ENCODE peak calls at places on chromosomes 13 and 19, in eight cellular contexts. C is pancreas; A is NCI-H1105; H is RPMI7951; L is upper lobe of right lung; R is WTC11; M is stimulated activated CD4-positive, alpha-beta T cell treated with anti-CD3 and anti-CD28 coated beads, Interleukin-2, amount 100 ng/mL, for 48 hours; O is iris pigment epithelial cell. I is an unnamed sample.

GRCh38 chr19:21571316-21571715 is 65.9 kb downstream of the ZNF429 start:
- DNase-seq in C (no peak), A (no peak), H (no peak), L (no peak), R (no peak), M (no peak), O (no peak), I (no peak)

GRCh38 chr19:56930647-56931592 is 90.4 kb upstream of the PEG3 start:
- DNase-seq in C (no peak), A (no peak), H (no peak), L (no peak), R (no peak), M (no peak), O (no peak), I (no peak)

GRCh38 chr19:45952691-45953505 is 20.8 kb downstream of the NOVA2 start:
- DNase-seq in C (peak), A (no peak), H (peak), L (no peak), R (peak), M (peak), O (peak), I (peak)

GRCh38 chr13:33355470-33355869 is 69.9 kb upstream of the STARD13 start:
- DNase-seq in C (no peak), A (no peak), H (no peak), L (no peak), R (no peak), M (no peak), O (peak), I (no peak)

GRCh38 chr13:97256343-97256783 is 34.2 kb downstream of the MBNL2 start:
- DNase-seq in C (peak), A (no peak), H (peak), L (no peak), R (no peak), M (no peak), O (peak), I (peak)

GRCh38 chr13:23723463-23723862 is 153.3 kb downstream of the TNFRSF19 start:
- DNase-seq in C (no peak), A (no peak), H (peak), L (no peak), R (no peak), M (no peak), O (no peak), I (peak)

GRCh38 chr13:31755211-31755610 is 15.9 kb downstream of the RXFP2 start:
- DNase-seq in C (no peak), A (no peak), H (no peak), L (no peak), R (no peak), M (no peak), O (no peak), I (peak)

GRCh38 chr19:36041831-36042230 is 9.2 kb upstream of the CLIP3 start:
- DNase-seq in C (no peak), A (no peak), H (peak), L (no peak), R (no peak), M (no peak), O (peak), I (peak)

GRCh38 chr19:1933942-1934341 is 7.0 kb upstream of the CSNK1G2 start:
- DNase-seq in C (no peak), A (no peak), H (no peak), L (no peak), R (no peak), M (no peak), O (no peak), I (no peak)

GRCh38 chr13:30580852-30581502 is 36.7 kb upstream of the USPL1 start:
- DNase-seq in C (peak), A (no peak), H (peak), L (no peak), R (no peak), M (no peak), O (no peak), I (no peak)

GRCh38 chr19:29927944-29928669 is 13.9 kb upstream of the URI1 start:
- DNase-seq in C (no peak), A (no peak), H (peak), L (no peak), R (peak), M (no peak), O (no peak), I (no peak)

GRCh38 chr19:816500-816857 is 5.3 kb downstream of the PLPPR3 start:
- DNase-seq in C (no peak), A (no peak), H (no peak), L (no peak), R (no peak), M (no peak), O (no peak), I (no peak)

GRCh38 chr19:33872445-33873320 is 76.0 kb downstream of the KCTD15 start:
- DNase-seq in C (no peak), A (no peak), H (peak), L (no peak), R (no peak), M (no peak), O (no peak), I (peak)

GRCh38 chr13:108214511-108215383 is 589 bp downstream of the LIG4 start:
- DNase-seq in C (no peak), A (peak), H (no peak), L (peak), R (peak), M (no peak), O (peak), I (peak)

GRCh38 chr19:12202250-12202649 is 39.4 kb downstream of the ZNF136 start:
- DNase-seq in C (peak), A (no peak), H (no peak), L (peak), R (peak), M (peak), O (no peak), I (peak)

GRCh38 chr13:38804061-38804460 is 117.2 kb downstream of the FREM2 start:
- DNase-seq in C (no peak), A (no peak), H (no peak), L (no peak), R (no peak), M (no peak), O (no peak), I (no peak)

GRCh38 chr19:18401580-18402112 is 4.2 kb upstream of the LRRC25 start:
- DNase-seq in C (no peak), A (no peak), H (peak), L (no peak), R (no peak), M (no peak), O (peak), I (peak)

GRCh38 chr13:80363890-80364503 is 23.1 kb upstream of the SPRY2 start:
- DNase-seq in C (no peak), A (no peak), H (peak), L (no peak), R (no peak), M (no peak), O (peak), I (peak)

GRCh38 chr13:112771877-112772538 is 82.2 kb downstream of the ATP11A start:
- DNase-seq in C (peak), A (peak), H (no peak), L (no peak), R (no peak), M (no peak), O (no peak), I (no peak)

GRCh38 chr13:25319781-25320180 is 18.4 kb downstream of the NUP58 start:
- DNase-seq in C (no peak), A (no peak), H (no peak), L (no peak), R (no peak), M (no peak), O (peak), I (no peak)

GRCh38 chr13:31638577-31638976 is 100.7 kb upstream of the RXFP2 start:
- DNase-seq in C (no peak), A (no peak), H (peak), L (no peak), R (no peak), M (no peak), O (peak), I (peak)

GRCh38 chr19:50679177-50680125 is 30.2 kb downstream of the C19orf81 start:
- DNase-seq in C (peak), A (peak), H (peak), L (peak), R (peak), M (peak), O (peak), I (peak)

GRCh38 chr13:67225252-67226159 is 4.6 kb downstream of the PCDH9 start:
- DNase-seq in C (no peak), A (no peak), H (no peak), L (no peak), R (no peak), M (no peak), O (no peak), I (no peak)

GRCh38 chr19:19642506-19643157 is 825 bp downstream of the GMIP start:
- DNase-seq in C (no peak), A (no peak), H (peak), L (no peak), R (no peak), M (peak), O (no peak), I (peak)

GRCh38 chr19:9917322-9917721 is 19.0 kb downstream of the OLFM2 start:
- DNase-seq in C (peak), A (no peak), H (peak), L (no peak), R (peak), M (no peak), O (peak), I (peak)

GRCh38 chr13:80339841-80340642 is 884 bp downstream of the SPRY2 start:
- DNase-seq in C (peak), A (no peak), H (peak), L (peak), R (peak), M (no peak), O (peak), I (peak)

GRCh38 chr19:6402834-6403608 is 10.1 kb upstream of the GTF2F1 start:
- DNase-seq in C (no peak), A (no peak), H (no peak), L (no peak), R (no peak), M (no peak), O (peak), I (peak)

GRCh38 chr13:81760316-81760715 is 1419.4 kb upstream of the SPRY2 start:
- DNase-seq in C (no peak), A (no peak), H (no peak), L (no peak), R (no peak), M (no peak), O (peak), I (peak)

I was measured in ELR.